ENCODE peak calls at places on chromosomes 1 and 21, in ten cellular contexts. One of them, this sample, is unnamed.

GRCh38 chr1:186967659-186968394 is 139.1 kb downstream of the PLA2G4A start:
- DNase-seq in BE2C: no peak
- DNase-seq in aorta: no peak
- DNase-seq in NT2/D1: peak; percentile 15
- DNase-seq in CD4-positive, CD25-positive, alpha-beta regulatory T cell: no peak
- DNase-seq in breast epithelium: no peak
- DNase-seq in PC-3: peak; percentile 61
- DNase-seq in right lobe of liver: no peak
- DNase-seq in Caco-2: no peak
- DNase-seq in IMR-90: peak; percentile 54
- DNase-seq in this sample: no peak

GRCh38 chr1:247295746-247296145 is 35.9 kb downstream of the ZNF496 start:
- DNase-seq in BE2C: no peak
- DNase-seq in aorta: no peak
- DNase-seq in NT2/D1: no peak
- DNase-seq in CD4-positive, CD25-positive, alpha-beta regulatory T cell: no peak
- DNase-seq in breast epithelium: no peak
- DNase-seq in PC-3: no peak
- DNase-seq in right lobe of liver: no peak
- DNase-seq in Caco-2: no peak
- DNase-seq in IMR-90: peak; percentile 17
- DNase-seq in this sample: no peak

GRCh38 chr1:234827181-234827580 is 217.2 kb upstream of the IRF2BP2 start:
- DNase-seq in BE2C: no peak
- DNase-seq in aorta: no peak
- DNase-seq in NT2/D1: no peak
- DNase-seq in CD4-positive, CD25-positive, alpha-beta regulatory T cell: no peak
- DNase-seq in breast epithelium: no peak
- DNase-seq in PC-3: no peak
- DNase-seq in right lobe of liver: no peak
- DNase-seq in Caco-2: no peak
- DNase-seq in IMR-90: no peak
- DNase-seq in this sample: no peak

GRCh38 chr1:226825037-226825745 is 45.2 kb upstream of the PSEN2 start:
- DNase-seq in BE2C: no peak
- DNase-seq in aorta: no peak
- DNase-seq in NT2/D1: no peak
- DNase-seq in CD4-positive, CD25-positive, alpha-beta regulatory T cell: no peak
- DNase-seq in breast epithelium: no peak
- DNase-seq in PC-3: no peak
- DNase-seq in right lobe of liver: no peak
- DNase-seq in Caco-2: no peak
- DNase-seq in IMR-90: no peak
- DNase-seq in this sample: no peak

GRCh38 chr1:22611530-22611947 is 24.9 kb upstream of the C1QA start:
- DNase-seq in BE2C: no peak
- DNase-seq in aorta: no peak
- DNase-seq in NT2/D1: peak; percentile 70
- DNase-seq in CD4-positive, CD25-positive, alpha-beta regulatory T cell: peak; percentile 25
- DNase-seq in breast epithelium: no peak
- DNase-seq in PC-3: peak; percentile 51
- DNase-seq in right lobe of liver: no peak
- DNase-seq in Caco-2: peak; percentile 79
- DNase-seq in IMR-90: peak; percentile 56
- DNase-seq in this sample: peak; percentile 52

GRCh38 chr1:179953974-179954493 is 576 bp upstream of the CEP350 start:
- DNase-seq in BE2C: peak; percentile 23
- DNase-seq in aorta: peak; percentile 44
- DNase-seq in NT2/D1: no peak
- DNase-seq in CD4-positive, CD25-positive, alpha-beta regulatory T cell: peak; percentile 78
- DNase-seq in breast epithelium: no peak
- DNase-seq in PC-3: no peak
- DNase-seq in right lobe of liver: no peak
- DNase-seq in Caco-2: no peak
- DNase-seq in IMR-90: peak; percentile 51
- DNase-seq in this sample: peak; percentile 26

GRCh38 chr1:66557157-66557556 is 23.2 kb downstream of the SGIP1 start:
- DNase-seq in BE2C: no peak
- DNase-seq in aorta: no peak
- DNase-seq in NT2/D1: no peak
- DNase-seq in CD4-positive, CD25-positive, alpha-beta regulatory T cell: no peak
- DNase-seq in breast epithelium: no peak
- DNase-seq in PC-3: no peak
- DNase-seq in right lobe of liver: no peak
- DNase-seq in Caco-2: no peak
- DNase-seq in IMR-90: peak; percentile 51
- DNase-seq in this sample: no peak

GRCh38 chr1:232108598-232108997 is 482.0 kb downstream of the DISC1 start:
- DNase-seq in BE2C: no peak
- DNase-seq in aorta: no peak
- DNase-seq in NT2/D1: no peak
- DNase-seq in CD4-positive, CD25-positive, alpha-beta regulatory T cell: no peak
- DNase-seq in breast epithelium: no peak
- DNase-seq in PC-3: peak; percentile 90
- DNase-seq in right lobe of liver: no peak
- DNase-seq in Caco-2: no peak
- DNase-seq in IMR-90: no peak
- DNase-seq in this sample: no peak

GRCh38 chr1:181383695-181384094 is 99.6 kb upstream of the CACNA1E start:
- DNase-seq in BE2C: peak; percentile 32
- DNase-seq in aorta: no peak
- DNase-seq in NT2/D1: no peak
- DNase-seq in CD4-positive, CD25-positive, alpha-beta regulatory T cell: no peak
- DNase-seq in breast epithelium: no peak
- DNase-seq in PC-3: no peak
- DNase-seq in right lobe of liver: no peak
- DNase-seq in Caco-2: no peak
- DNase-seq in IMR-90: no peak
- DNase-seq in this sample: no peak

GRCh38 chr1:235270625-235271024 is 57.4 kb downstream of the ARID4B start:
- DNase-seq in BE2C: no peak
- DNase-seq in aorta: no peak
- DNase-seq in NT2/D1: peak; percentile 35
- DNase-seq in CD4-positive, CD25-positive, alpha-beta regulatory T cell: peak; percentile 41
- DNase-seq in breast epithelium: no peak
- DNase-seq in PC-3: no peak
- DNase-seq in right lobe of liver: no peak
- DNase-seq in Caco-2: no peak
- DNase-seq in IMR-90: peak; percentile 45
- DNase-seq in this sample: no peak

GRCh38 chr1:172507741-172508140 is 25.2 kb upstream of the SUCO start:
- DNase-seq in BE2C: no peak
- DNase-seq in aorta: no peak
- DNase-seq in NT2/D1: no peak
- DNase-seq in CD4-positive, CD25-positive, alpha-beta regulatory T cell: no peak
- DNase-seq in breast epithelium: no peak
- DNase-seq in PC-3: no peak
- DNase-seq in right lobe of liver: no peak
- DNase-seq in Caco-2: no peak
- DNase-seq in IMR-90: no peak
- DNase-seq in this sample: no peak

GRCh38 chr21:37072988-37073416 is at the start of the genes PIGP and TTC3:
- DNase-seq in BE2C: peak; percentile 97
- DNase-seq in aorta: peak; percentile 97
- DNase-seq in NT2/D1: peak; percentile 92
- DNase-seq in CD4-positive, CD25-positive, alpha-beta regulatory T cell: peak; percentile 94
- DNase-seq in breast epithelium: peak; percentile 92
- DNase-seq in PC-3: peak; percentile 96
- DNase-seq in right lobe of liver: peak; percentile 96
- DNase-seq in Caco-2: peak; percentile 98
- DNase-seq in IMR-90: peak; percentile 93
- DNase-seq in this sample: peak; percentile 98
- H3K4me1 ChIP-seq in BE2C: peaks cover 5% of the 10 kb centered on the region
- H3K4me1 ChIP-seq in aorta: no peaks in the 10 kb centered on the region
- H3K4me1 ChIP-seq in NT2/D1: peaks cover 11% of the 10 kb centered on the region
- H3K4me1 ChIP-seq in CD4-positive, CD25-positive, alpha-beta regulatory T cell: peaks cover 34% of the 10 kb centered on the region
- H3K4me1 ChIP-seq in breast epithelium: no peaks in the 10 kb centered on the region
- H3K4me1 ChIP-seq in PC-3: peaks cover 21% of the 10 kb centered on the region
- H3K4me1 ChIP-seq in right lobe of liver: no peaks in the 10 kb centered on the region
- H3K4me1 ChIP-seq in Caco-2: peaks cover 9% of the 10 kb centered on the region
- H3K4me1 ChIP-seq in IMR-90: peaks cover 9% of the 10 kb centered on the region
- H3K4me1 ChIP-seq in this sample: no peaks in the 10 kb centered on the region

GRCh38 chr1:64955093-64956066 is 11.0 kb downstream of the JAK1 start:
- DNase-seq in BE2C: no peak
- DNase-seq in aorta: no peak
- DNase-seq in NT2/D1: no peak
- DNase-seq in CD4-positive, CD25-positive, alpha-beta regulatory T cell: no peak
- DNase-seq in breast epithelium: no peak
- DNase-seq in PC-3: no peak
- DNase-seq in right lobe of liver: no peak
- DNase-seq in Caco-2: no peak
- DNase-seq in IMR-90: no peak
- DNase-seq in this sample: no peak

GRCh38 chr1:64956733-64957441 is 9.5 kb downstream of the JAK1 start:
- DNase-seq in BE2C: no peak
- DNase-seq in aorta: no peak
- DNase-seq in NT2/D1: no peak
- DNase-seq in CD4-positive, CD25-positive, alpha-beta regulatory T cell: peak; percentile 81
- DNase-seq in breast epithelium: no peak
- DNase-seq in PC-3: no peak
- DNase-seq in right lobe of liver: no peak
- DNase-seq in Caco-2: no peak
- DNase-seq in IMR-90: no peak
- DNase-seq in this sample: no peak

GRCh38 chr1:64959973-64960372 is 6.4 kb downstream of the JAK1 start:
- DNase-seq in BE2C: no peak
- DNase-seq in aorta: no peak
- DNase-seq in NT2/D1: no peak
- DNase-seq in CD4-positive, CD25-positive, alpha-beta regulatory T cell: no peak
- DNase-seq in breast epithelium: no peak
- DNase-seq in PC-3: no peak
- DNase-seq in right lobe of liver: no peak
- DNase-seq in Caco-2: no peak
- DNase-seq in IMR-90: no peak
- DNase-seq in this sample: no peak

GRCh38 chr1:64953241-64953640 is 13.1 kb downstream of the JAK1 start:
- DNase-seq in BE2C: no peak
- DNase-seq in aorta: no peak
- DNase-seq in NT2/D1: no peak
- DNase-seq in CD4-positive, CD25-positive, alpha-beta regulatory T cell: no peak
- DNase-seq in breast epithelium: no peak
- DNase-seq in PC-3: no peak
- DNase-seq in right lobe of liver: no peak
- DNase-seq in Caco-2: no peak
- DNase-seq in IMR-90: no peak
- DNase-seq in this sample: no peak

DNA sequence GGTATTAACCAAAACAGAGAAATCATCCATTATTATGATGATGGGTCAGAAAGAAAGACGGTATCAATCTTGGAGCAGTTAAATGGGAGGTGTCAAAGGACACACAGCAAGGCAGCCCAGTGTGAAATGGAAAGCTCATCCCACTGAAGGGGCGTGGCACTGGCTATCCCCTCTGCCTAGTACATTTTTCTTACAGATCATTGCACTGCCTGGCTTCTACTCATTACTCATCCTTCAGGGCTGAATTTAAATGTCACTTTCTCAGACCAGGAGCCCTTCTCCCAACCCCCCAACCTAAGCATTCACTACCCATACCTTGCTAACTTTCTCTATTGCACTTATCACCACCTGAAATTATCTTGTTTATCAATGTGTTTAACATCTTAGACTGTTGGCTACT is 10.1 kb downstream of the JAK1 start:
- DNase-seq in BE2C: no peak
- DNase-seq in aorta: no peak
- DNase-seq in NT2/D1: no peak
- DNase-seq in CD4-positive, CD25-positive, alpha-beta regulatory T cell: no peak
- DNase-seq in breast epithelium: no peak
- DNase-seq in PC-3: peak; percentile 24
- DNase-seq in right lobe of liver: no peak
- DNase-seq in Caco-2: no peak
- DNase-seq in IMR-90: no peak
- DNase-seq in this sample: no peak
- H3K4me3 ChIP-seq in BE2C: no peak overlapping the region
- H3K4me3 ChIP-seq in aorta: no peak overlapping the region
- H3K4me3 ChIP-seq in NT2/D1: no peak overlapping the region
- H3K4me3 ChIP-seq in CD4-positive, CD25-positive, alpha-beta regulatory T cell: peak overlapping the region; percentile 70
- H3K4me3 ChIP-seq in breast epithelium: no peak overlapping the region
- H3K4me3 ChIP-seq in PC-3: no peak overlapping the region
- H3K4me3 ChIP-seq in right lobe of liver: no peak overlapping the region
- H3K4me3 ChIP-seq in Caco-2: no peak overlapping the region
- H3K4me3 ChIP-seq in IMR-90: no peak overlapping the region
- H3K4me3 ChIP-seq in this sample: no peak overlapping the region

DNA sequence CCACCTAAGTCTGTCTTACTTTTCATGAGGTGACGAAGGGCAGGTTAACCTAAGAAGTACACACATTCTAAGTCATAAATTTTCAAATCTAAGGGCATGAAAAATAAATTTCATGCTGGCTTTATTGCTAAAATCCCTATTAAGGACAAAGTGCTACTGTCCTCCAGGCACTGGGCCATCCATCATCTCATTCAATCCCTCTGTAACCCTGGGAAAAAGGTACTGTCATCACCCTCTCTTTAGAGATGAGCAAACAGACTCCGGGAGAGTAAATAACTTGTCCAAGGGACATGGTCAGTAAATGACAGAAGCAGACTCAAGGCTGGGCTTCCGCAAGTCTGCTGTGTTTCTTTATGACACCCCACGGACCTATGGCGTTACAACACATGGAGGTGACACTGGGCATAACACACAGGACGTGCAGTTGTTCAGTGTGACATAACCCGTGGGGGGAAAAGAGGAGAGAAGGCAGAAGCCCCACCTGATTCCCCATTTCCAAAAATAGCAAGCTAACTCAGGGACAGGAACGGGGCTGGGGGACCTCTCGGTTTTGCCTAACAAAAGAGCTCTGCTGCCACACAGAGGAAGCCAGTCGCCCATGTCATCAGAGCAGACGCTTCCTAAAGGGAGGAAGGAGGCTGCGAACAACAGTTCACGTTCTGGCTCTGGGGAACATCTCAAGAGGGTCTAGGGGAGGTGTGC is 12.5 kb upstream of the SRM start:
- DNase-seq in BE2C: no peak
- DNase-seq in aorta: no peak
- DNase-seq in NT2/D1: peak; percentile 22
- DNase-seq in CD4-positive, CD25-positive, alpha-beta regulatory T cell: no peak
- DNase-seq in breast epithelium: peak; percentile 25
- DNase-seq in PC-3: no peak
- DNase-seq in right lobe of liver: no peak
- DNase-seq in Caco-2: no peak
- DNase-seq in IMR-90: no peak
- DNase-seq in this sample: peak; percentile 23
- H3K36me3 ChIP-seq in BE2C: peaks cover 45% of the 10 kb centered on the region
- H3K36me3 ChIP-seq in aorta: peaks cover 18% of the 10 kb centered on the region
- H3K36me3 ChIP-seq in NT2/D1: peaks cover 90% of the 10 kb centered on the region
- H3K36me3 ChIP-seq in CD4-positive, CD25-positive, alpha-beta regulatory T cell: peaks cover 91% of the 10 kb centered on the region
- H3K36me3 ChIP-seq in breast epithelium: no peaks in the 10 kb centered on the region
- H3K36me3 ChIP-seq in PC-3: peaks cover 67% of the 10 kb centered on the region
- H3K36me3 ChIP-seq in right lobe of liver: peaks cover 77% of the 10 kb centered on the region
- H3K36me3 ChIP-seq in Caco-2: peaks cover 3% of the 10 kb centered on the region
- H3K36me3 ChIP-seq in IMR-90: peaks cover 76% of the 10 kb centered on the region
- H3K36me3 ChIP-seq in this sample: peaks cover 49% of the 10 kb centered on the region

DNA sequence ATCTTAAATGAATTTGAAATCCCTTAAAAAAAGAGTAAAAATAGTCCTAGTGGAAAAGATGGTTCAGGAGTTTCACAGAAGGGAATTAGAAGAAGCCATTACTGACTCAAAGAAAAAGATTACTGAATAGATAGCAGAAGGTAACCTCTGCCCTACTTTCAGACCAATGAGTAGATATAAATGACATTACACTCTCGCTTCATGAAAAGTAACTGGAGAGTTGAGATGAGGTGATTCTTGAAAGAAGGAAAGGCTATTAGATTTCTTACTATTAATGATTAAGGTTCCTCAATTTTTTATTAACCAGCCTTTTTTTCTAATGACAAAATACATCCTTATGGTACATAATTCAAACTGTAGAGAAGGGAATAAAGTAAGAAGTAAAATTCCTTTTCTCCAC is 28.3 kb downstream of the CCN1 start:
- DNase-seq in BE2C: no peak
- DNase-seq in aorta: no peak
- DNase-seq in NT2/D1: no peak
- DNase-seq in CD4-positive, CD25-positive, alpha-beta regulatory T cell: no peak
- DNase-seq in breast epithelium: no peak
- DNase-seq in PC-3: no peak
- DNase-seq in right lobe of liver: no peak
- DNase-seq in Caco-2: no peak
- DNase-seq in IMR-90: no peak
- DNase-seq in this sample: no peak
- H3K4me1 ChIP-seq in BE2C: no peaks in the 10 kb centered on the region
- H3K4me1 ChIP-seq in aorta: peaks cover 2% of the 10 kb centered on the region
- H3K4me1 ChIP-seq in NT2/D1: peaks cover 2% of the 10 kb centered on the region
- H3K4me1 ChIP-seq in CD4-positive, CD25-positive, alpha-beta regulatory T cell: no peaks in the 10 kb centered on the region
- H3K4me1 ChIP-seq in breast epithelium: peaks cover 6% of the 10 kb centered on the region
- H3K4me1 ChIP-seq in PC-3: peaks cover 71% of the 10 kb centered on the region
- H3K4me1 ChIP-seq in right lobe of liver: peaks cover 17% of the 10 kb centered on the region
- H3K4me1 ChIP-seq in Caco-2: peaks cover 78% of the 10 kb centered on the region
- H3K4me1 ChIP-seq in IMR-90: peaks cover 37% of the 10 kb centered on the region
- H3K4me1 ChIP-seq in this sample: peaks cover 19% of the 10 kb centered on the region

This sample was measured in pancreas.